ENCODE peak calls at places on chromosome 18, in nine cellular contexts. R is fibroblast of the aortic adventitia; E is foreskin fibroblast; F is endothelial cell; Y is left ventricle myocardium inferior; I is LoVo; D is activated naive CD8-positive, alpha-beta T cell treated with anti-CD3 and anti-CD28 coated beads, Interleukin-2, amount 50 U/mL, for 24 hours; A is HEK293T; B is HFFc6. U is an unnamed sample.

GRCh38 chr18:34977787-34978532 is 63.3 kb upstream of the MAPRE2 start:
- DNase-seq in R (peak), F (peak), E (peak), I (peak), Y (peak), D (peak), A (peak), B (no peak), U (peak)

GRCh38 chr18:6219116-6219717 is 195.5 kb downstream of the L3MBTL4 start:
- DNase-seq in Y (no peak), I (no peak), F (peak), E (peak), D (peak), R (peak), A (peak), B (no peak), U (peak)

GRCh38 chr18:61710082-61710620 is 182.7 kb downstream of the RNF152 start:
- DNase-seq in D (no peak), F (no peak), B (no peak), A (no peak), E (no peak), Y (no peak), R (no peak), I (no peak), U (no peak)

GRCh38 chr18:63664571-63664970 is 2.9 kb upstream of the SERPINB3 start:
- DNase-seq in F (no peak), I (no peak), E (no peak), B (no peak), R (no peak), A (no peak), Y (no peak), D (no peak), U (no peak)

GRCh38 chr18:47983946-47984345 is 53.5 kb upstream of the SMAD2 start:
- DNase-seq in R (no peak), E (no peak), I (no peak), B (no peak), A (no peak), Y (no peak), D (no peak), F (no peak), U (no peak)

GRCh38 chr18:33424266-33424946 is 16.1 kb downstream of the CCDC178 start:
- DNase-seq in F (no peak), B (no peak), E (no peak), R (no peak), D (no peak), A (no peak), Y (no peak), I (no peak), U (no peak)

GRCh38 chr18:34493566-34494358 is 216.3 kb upstream of the DTNA start:
- DNase-seq in F (peak), D (peak), R (no peak), Y (peak), I (no peak), A (peak), B (no peak), E (peak), U (no peak)

GRCh38 chr18:36580266-36580665 is 248.5 kb downstream of the TPGS2 start:
- DNase-seq in Y (peak), I (no peak), A (no peak), E (peak), D (no peak), F (no peak), R (peak), B (peak), U (peak)

GRCh38 chr18:42861259-42861658 is 254.2 kb downstream of the RIT2 start:
- DNase-seq in E (no peak), A (no peak), D (no peak), R (no peak), I (no peak), Y (no peak), B (no peak), F (no peak), U (no peak)

GRCh38 chr18:31176531-31176930 is 13.9 kb upstream of the DSC1 start:
- DNase-seq in B (no peak), E (no peak), R (no peak), I (no peak), Y (no peak), F (no peak), D (no peak), A (no peak), U (no peak)

GRCh38 chr18:48711651-48712486 is 173.0 kb downstream of the CTIF start:
- DNase-seq in R (peak), B (peak), E (peak), Y (no peak), F (peak), D (no peak), I (no peak), A (peak), U (peak)

U was measured in HCEC 1CT.